ENCODE peak calls at places on chromosomes 6 and 20, in eight cellular contexts. One of them, this sample, is unnamed.

GRCh38 chr20:11204926-11205768 is 531.3 kb upstream of the JAG1 start:
- DNase-seq in A549: peak; percentile 89
- DNase-seq in mammary epithelial cell: peak; percentile 69
- DNase-seq in neural progenitor cell: peak; percentile 86
- DNase-seq in astrocyte: peak; percentile 41
- DNase-seq in CD8-positive, alpha-beta memory T cell: no peak
- DNase-seq in fibroblast of lung: peak; percentile 82
- DNase-seq in colonic mucosa: peak; percentile 78
- DNase-seq in this sample: peak; percentile 64

GRCh38 chr6:37524025-37524647 is 24.4 kb upstream of the CCDC167 start:
- DNase-seq in A549: no peak
- DNase-seq in mammary epithelial cell: no peak
- DNase-seq in neural progenitor cell: no peak
- DNase-seq in astrocyte: peak; percentile 42
- DNase-seq in CD8-positive, alpha-beta memory T cell: no peak
- DNase-seq in fibroblast of lung: peak; percentile 54
- DNase-seq in colonic mucosa: no peak
- DNase-seq in this sample: peak; percentile 78

GRCh38 chr6:142853244-142854180 is 91.5 kb downstream of the HIVEP2 start:
- DNase-seq in A549: no peak
- DNase-seq in mammary epithelial cell: peak; percentile 86
- DNase-seq in neural progenitor cell: no peak
- DNase-seq in astrocyte: no peak
- DNase-seq in CD8-positive, alpha-beta memory T cell: no peak
- DNase-seq in fibroblast of lung: no peak
- DNase-seq in colonic mucosa: no peak
- DNase-seq in this sample: peak; percentile 64

GRCh38 chr6:144264270-144265060 is 20.7 kb upstream of the UTRN start:
- DNase-seq in A549: peak; percentile 90
- DNase-seq in mammary epithelial cell: peak; percentile 80
- DNase-seq in neural progenitor cell: peak; percentile 17
- DNase-seq in astrocyte: peak; percentile 94
- DNase-seq in CD8-positive, alpha-beta memory T cell: no peak
- DNase-seq in fibroblast of lung: peak; percentile 79
- DNase-seq in colonic mucosa: no peak
- DNase-seq in this sample: peak; percentile 97

GRCh38 chr6:149149682-149150081 is 167.8 kb upstream of the TAB2 start:
- DNase-seq in A549: no peak
- DNase-seq in mammary epithelial cell: no peak
- DNase-seq in neural progenitor cell: no peak
- DNase-seq in astrocyte: no peak
- DNase-seq in CD8-positive, alpha-beta memory T cell: no peak
- DNase-seq in fibroblast of lung: no peak
- DNase-seq in colonic mucosa: no peak
- DNase-seq in this sample: no peak

GRCh38 chr6:135251964-135252429 is 70.9 kb downstream of the MYB start:
- DNase-seq in A549: no peak
- DNase-seq in mammary epithelial cell: no peak
- DNase-seq in neural progenitor cell: peak; percentile 37
- DNase-seq in astrocyte: peak; percentile 39
- DNase-seq in CD8-positive, alpha-beta memory T cell: no peak
- DNase-seq in fibroblast of lung: no peak
- DNase-seq in colonic mucosa: no peak
- DNase-seq in this sample: no peak

GRCh38 chr6:32943864-32944263 is 3.0 kb upstream of the HLA-DMB start:
- DNase-seq in A549: no peak
- DNase-seq in mammary epithelial cell: no peak
- DNase-seq in neural progenitor cell: no peak
- DNase-seq in astrocyte: no peak
- DNase-seq in CD8-positive, alpha-beta memory T cell: no peak
- DNase-seq in fibroblast of lung: no peak
- DNase-seq in colonic mucosa: no peak
- DNase-seq in this sample: no peak

GRCh38 chr6:101818056-101818455 is 424.5 kb downstream of the GRIK2 start:
- DNase-seq in A549: no peak
- DNase-seq in mammary epithelial cell: no peak
- DNase-seq in neural progenitor cell: peak; percentile 7
- DNase-seq in astrocyte: peak; percentile 52
- DNase-seq in CD8-positive, alpha-beta memory T cell: no peak
- DNase-seq in fibroblast of lung: no peak
- DNase-seq in colonic mucosa: no peak
- DNase-seq in this sample: no peak

GRCh38 chr20:1005452-1006027 is 3.4 kb upstream of the RSPO4 start:
- DNase-seq in A549: peak; percentile 66
- DNase-seq in mammary epithelial cell: peak; percentile 59
- DNase-seq in neural progenitor cell: peak; percentile 82
- DNase-seq in astrocyte: peak; percentile 9
- DNase-seq in CD8-positive, alpha-beta memory T cell: no peak
- DNase-seq in fibroblast of lung: peak; percentile 2
- DNase-seq in colonic mucosa: peak; percentile 47
- DNase-seq in this sample: no peak

GRCh38 chr6:4503700-4504099 is 272.5 kb upstream of the CDYL start:
- DNase-seq in A549: no peak
- DNase-seq in mammary epithelial cell: no peak
- DNase-seq in neural progenitor cell: no peak
- DNase-seq in astrocyte: no peak
- DNase-seq in CD8-positive, alpha-beta memory T cell: no peak
- DNase-seq in fibroblast of lung: no peak
- DNase-seq in colonic mucosa: no peak
- DNase-seq in this sample: no peak

GRCh38 chr20:62445553-62446340 is 18.4 kb upstream of the RBBP8NL start:
- DNase-seq in A549: no peak
- DNase-seq in mammary epithelial cell: no peak
- DNase-seq in neural progenitor cell: no peak
- DNase-seq in astrocyte: no peak
- DNase-seq in CD8-positive, alpha-beta memory T cell: no peak
- DNase-seq in fibroblast of lung: no peak
- DNase-seq in colonic mucosa: no peak
- DNase-seq in this sample: no peak

GRCh38 chr6:158031445-158032353 is 50.0 kb downstream of the SYNJ2 start:
- DNase-seq in A549: peak; percentile 68
- DNase-seq in mammary epithelial cell: no peak
- DNase-seq in neural progenitor cell: no peak
- DNase-seq in astrocyte: peak; percentile 92
- DNase-seq in CD8-positive, alpha-beta memory T cell: peak; percentile 63
- DNase-seq in fibroblast of lung: peak; percentile 95
- DNase-seq in colonic mucosa: no peak
- DNase-seq in this sample: peak; percentile 89

GRCh38 chr6:52420668-52421358 is 671 bp downstream of the EFHC1 start:
- DNase-seq in A549: peak; percentile 67
- DNase-seq in mammary epithelial cell: peak; percentile 54
- DNase-seq in neural progenitor cell: peak; percentile 50
- DNase-seq in astrocyte: peak; percentile 30
- DNase-seq in CD8-positive, alpha-beta memory T cell: no peak
- DNase-seq in fibroblast of lung: peak; percentile 38
- DNase-seq in colonic mucosa: no peak
- DNase-seq in this sample: no peak

GRCh38 chr6:920512-920911 is 227.6 kb upstream of the EXOC2 start:
- DNase-seq in A549: no peak
- DNase-seq in mammary epithelial cell: no peak
- DNase-seq in neural progenitor cell: no peak
- DNase-seq in astrocyte: no peak
- DNase-seq in CD8-positive, alpha-beta memory T cell: no peak
- DNase-seq in fibroblast of lung: no peak
- DNase-seq in colonic mucosa: no peak
- DNase-seq in this sample: no peak

GRCh38 chr6:916160-916559 is 223.2 kb upstream of the EXOC2 start:
- DNase-seq in A549: no peak
- DNase-seq in mammary epithelial cell: no peak
- DNase-seq in neural progenitor cell: no peak
- DNase-seq in astrocyte: no peak
- DNase-seq in CD8-positive, alpha-beta memory T cell: no peak
- DNase-seq in fibroblast of lung: no peak
- DNase-seq in colonic mucosa: no peak
- DNase-seq in this sample: no peak

GRCh38 chr6:917939-918338 is 225.0 kb upstream of the EXOC2 start:
- DNase-seq in A549: no peak
- DNase-seq in mammary epithelial cell: no peak
- DNase-seq in neural progenitor cell: no peak
- DNase-seq in astrocyte: no peak
- DNase-seq in CD8-positive, alpha-beta memory T cell: no peak
- DNase-seq in fibroblast of lung: no peak
- DNase-seq in colonic mucosa: no peak
- DNase-seq in this sample: no peak

GRCh38 chr6:919499-919898 is 226.6 kb upstream of the EXOC2 start:
- DNase-seq in A549: no peak
- DNase-seq in mammary epithelial cell: no peak
- DNase-seq in neural progenitor cell: no peak
- DNase-seq in astrocyte: no peak
- DNase-seq in CD8-positive, alpha-beta memory T cell: no peak
- DNase-seq in fibroblast of lung: no peak
- DNase-seq in colonic mucosa: no peak
- DNase-seq in this sample: no peak

DNA sequence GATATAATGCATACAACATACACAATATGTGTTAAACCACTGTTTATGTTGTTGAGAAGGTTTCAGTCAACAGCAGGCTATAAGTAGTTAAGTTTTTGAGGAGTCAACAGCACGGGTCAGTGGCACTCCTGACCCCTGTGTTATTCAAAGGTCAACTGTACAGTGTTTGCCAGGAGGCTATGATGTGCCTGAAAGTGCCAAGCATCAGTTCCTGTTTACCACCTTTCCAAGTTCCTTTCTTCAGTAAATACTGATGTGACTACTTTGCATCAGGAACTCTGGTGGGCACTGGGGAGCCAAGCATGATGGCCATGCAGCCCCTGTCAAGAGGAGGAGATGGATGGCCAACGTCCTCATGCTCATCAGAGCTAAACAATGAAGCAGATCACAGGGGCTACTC is 224.4 kb upstream of the EXOC2 start:
- DNase-seq in A549: no peak
- DNase-seq in mammary epithelial cell: no peak
- DNase-seq in neural progenitor cell: no peak
- DNase-seq in astrocyte: no peak
- DNase-seq in CD8-positive, alpha-beta memory T cell: no peak
- DNase-seq in fibroblast of lung: no peak
- DNase-seq in colonic mucosa: no peak
- DNase-seq in this sample: no peak
- H3K9me3 ChIP-seq in A549: peaks cover 3% of the 10 kb centered on the region
- H3K9me3 ChIP-seq in mammary epithelial cell: peaks cover 4% of the 10 kb centered on the region
- H3K9me3 ChIP-seq in neural progenitor cell: no peaks in the 10 kb centered on the region
- H3K9me3 ChIP-seq in astrocyte: peaks cover 17% of the 10 kb centered on the region
- H3K9me3 ChIP-seq in CD8-positive, alpha-beta memory T cell: no peaks in the 10 kb centered on the region
- H3K9me3 ChIP-seq in fibroblast of lung: no peaks in the 10 kb centered on the region
- H3K9me3 ChIP-seq in colonic mucosa: no peaks in the 10 kb centered on the region
- H3K9me3 ChIP-seq in this sample: peaks cover 12% of the 10 kb centered on the region

GRCh38 chr6:130826442-130827246 is 562 bp upstream of the SMLR1 start:
- DNase-seq in A549: no peak
- DNase-seq in mammary epithelial cell: no peak
- DNase-seq in neural progenitor cell: no peak
- DNase-seq in astrocyte: no peak
- DNase-seq in CD8-positive, alpha-beta memory T cell: no peak
- DNase-seq in fibroblast of lung: no peak
- DNase-seq in colonic mucosa: no peak
- DNase-seq in this sample: no peak

GRCh38 chr6:130824978-130825694 is 2.1 kb upstream of the SMLR1 start:
- DNase-seq in A549: no peak
- DNase-seq in mammary epithelial cell: no peak
- DNase-seq in neural progenitor cell: no peak
- DNase-seq in astrocyte: no peak
- DNase-seq in CD8-positive, alpha-beta memory T cell: no peak
- DNase-seq in fibroblast of lung: no peak
- DNase-seq in colonic mucosa: no peak
- DNase-seq in this sample: no peak

GRCh38 chr6:130829333-130829910 is 2.2 kb downstream of the SMLR1 start:
- DNase-seq in A549: no peak
- DNase-seq in mammary epithelial cell: no peak
- DNase-seq in neural progenitor cell: no peak
- DNase-seq in astrocyte: no peak
- DNase-seq in CD8-positive, alpha-beta memory T cell: no peak
- DNase-seq in fibroblast of lung: no peak
- DNase-seq in colonic mucosa: no peak
- DNase-seq in this sample: no peak

GRCh38 chr6:130825772-130826441 is 1.3 kb upstream of the SMLR1 start:
- DNase-seq in A549: no peak
- DNase-seq in mammary epithelial cell: no peak
- DNase-seq in neural progenitor cell: no peak
- DNase-seq in astrocyte: no peak
- DNase-seq in CD8-positive, alpha-beta memory T cell: no peak
- DNase-seq in fibroblast of lung: no peak
- DNase-seq in colonic mucosa: no peak
- DNase-seq in this sample: no peak

DNA sequence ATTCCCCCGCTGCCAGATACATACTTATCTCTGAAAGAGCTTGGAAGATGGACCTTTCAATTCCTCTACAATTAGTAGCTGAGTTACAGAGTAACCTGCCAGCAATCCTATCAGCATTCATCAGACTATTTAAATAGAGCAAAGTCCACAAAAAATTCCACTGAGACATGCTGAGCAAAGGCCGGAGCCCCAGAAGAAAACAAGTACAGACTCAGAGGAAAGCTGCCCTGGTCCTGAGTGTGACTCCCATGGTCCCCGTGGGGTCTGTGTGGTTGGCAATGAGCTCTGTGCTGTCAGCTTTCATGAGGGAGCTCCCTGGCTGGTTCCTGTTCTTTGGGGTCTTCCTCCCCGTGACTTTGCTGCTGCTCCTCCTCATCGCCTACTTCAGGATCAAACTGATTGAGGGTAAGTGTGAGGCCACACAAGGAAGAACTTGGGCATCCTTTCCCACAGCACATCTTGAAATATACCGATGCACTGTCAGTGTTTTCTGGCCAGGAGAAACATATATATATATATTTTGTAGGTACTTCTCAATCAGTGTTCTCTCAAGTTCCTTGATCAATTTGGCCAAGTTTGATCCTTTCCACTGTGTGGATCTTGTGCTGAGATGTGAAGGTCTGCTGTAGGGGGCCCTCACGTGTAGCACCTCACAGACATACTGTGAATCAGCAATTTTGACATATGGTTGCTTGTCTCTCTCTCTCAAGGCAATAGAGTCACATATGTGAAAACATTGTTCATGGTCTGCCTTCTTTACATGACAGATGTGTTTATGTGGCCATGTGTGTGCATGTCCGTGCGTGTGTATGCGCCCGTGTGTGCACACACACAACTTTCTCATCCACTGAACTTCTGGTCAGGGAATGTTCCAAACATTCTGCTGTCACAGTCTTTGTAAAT is at the start of gene SMLR1:
- DNase-seq in A549: no peak
- DNase-seq in mammary epithelial cell: no peak
- DNase-seq in neural progenitor cell: no peak
- DNase-seq in astrocyte: no peak
- DNase-seq in CD8-positive, alpha-beta memory T cell: no peak
- DNase-seq in fibroblast of lung: no peak
- DNase-seq in colonic mucosa: no peak
- DNase-seq in this sample: no peak
- H3K4me3 ChIP-seq in A549: no peak within 1 kb of the TSS
- H3K4me3 ChIP-seq in mammary epithelial cell: no peak within 1 kb of the TSS
- H3K4me3 ChIP-seq in neural progenitor cell: no peak within 1 kb of the TSS
- H3K4me3 ChIP-seq in astrocyte: no peak within 1 kb of the TSS
- H3K4me3 ChIP-seq in CD8-positive, alpha-beta memory T cell: no peak within 1 kb of the TSS
- H3K4me3 ChIP-seq in fibroblast of lung: no peak within 1 kb of the TSS
- H3K4me3 ChIP-seq in colonic mucosa: no peak within 1 kb of the TSS
- H3K4me3 ChIP-seq in this sample: no peak within 1 kb of the TSS

GRCh38 chr20:39835040-39835842 is 853.8 kb downstream of the MAFB start:
- DNase-seq in A549: no peak
- DNase-seq in mammary epithelial cell: no peak
- DNase-seq in neural progenitor cell: no peak
- DNase-seq in astrocyte: no peak
- DNase-seq in CD8-positive, alpha-beta memory T cell: no peak
- DNase-seq in fibroblast of lung: no peak
- DNase-seq in colonic mucosa: no peak
- DNase-seq in this sample: no peak
- H3K9me3 ChIP-seq in A549: no peaks in the 10 kb centered on the region
- H3K9me3 ChIP-seq in mammary epithelial cell: no peaks in the 10 kb centered on the region
- H3K9me3 ChIP-seq in neural progenitor cell: no peaks in the 10 kb centered on the region
- H3K9me3 ChIP-seq in astrocyte: no peaks in the 10 kb centered on the region
- H3K9me3 ChIP-seq in CD8-positive, alpha-beta memory T cell: no peaks in the 10 kb centered on the region
- H3K9me3 ChIP-seq in fibroblast of lung: no peaks in the 10 kb centered on the region
- H3K9me3 ChIP-seq in colonic mucosa: no peaks in the 10 kb centered on the region
- H3K9me3 ChIP-seq in this sample: no peaks in the 10 kb centered on the region

GRCh38 chr6:41427642-41428401 is 92.4 kb downstream of the NCR2 start:
- DNase-seq in A549: peak; percentile 11
- DNase-seq in mammary epithelial cell: peak; percentile 32
- DNase-seq in neural progenitor cell: peak; percentile 67
- DNase-seq in astrocyte: no peak
- DNase-seq in CD8-positive, alpha-beta memory T cell: no peak
- DNase-seq in fibroblast of lung: no peak
- DNase-seq in colonic mucosa: peak; percentile 63
- DNase-seq in this sample: no peak
- H3K4me3 ChIP-seq in A549: peak overlapping the region; percentile 35
- H3K4me3 ChIP-seq in mammary epithelial cell: peak overlapping the region; percentile 33
- H3K4me3 ChIP-seq in neural progenitor cell: peak overlapping the region; percentile 59
- H3K4me3 ChIP-seq in astrocyte: no peak overlapping the region
- H3K4me3 ChIP-seq in CD8-positive, alpha-beta memory T cell: no peak overlapping the region
- H3K4me3 ChIP-seq in fibroblast of lung: peak overlapping the region; percentile 34
- H3K4me3 ChIP-seq in colonic mucosa: peak overlapping the region; percentile 45
- H3K4me3 ChIP-seq in this sample: no peak overlapping the region